ENCODE peak calls at places on chromosomes 11 and 22, in four cellular contexts. One of them, this sample, is unnamed.

GRCh38 chr22:20499769-20500168 is 4.2 kb upstream of the KLHL22 start:
- DNase-seq in Peyer's patch: no peak
- DNase-seq in fibroblast of the aortic adventitia: no peak
- DNase-seq in BE2C: no peak
- DNase-seq in this sample: no peak

GRCh38 chr22:43088979-43089717 is at the start of gene TTLL1:
- DNase-seq in Peyer's patch: peak
- DNase-seq in fibroblast of the aortic adventitia: peak
- DNase-seq in BE2C: peak
- DNase-seq in this sample: peak

GRCh38 chr11:118015385-118015841 is 29.2 kb downstream of the IL10RA start:
- DNase-seq in Peyer's patch: peak
- DNase-seq in fibroblast of the aortic adventitia: no peak
- DNase-seq in BE2C: no peak
- DNase-seq in this sample: no peak

GRCh38 chr11:3950996-3951662 is 95.7 kb downstream of the STIM1 start:
- DNase-seq in Peyer's patch: no peak
- DNase-seq in fibroblast of the aortic adventitia: peak
- DNase-seq in BE2C: no peak
- DNase-seq in this sample: peak

GRCh38 chr11:82692981-82693380 is 40.7 kb downstream of the FAM181B start:
- DNase-seq in Peyer's patch: no peak
- DNase-seq in fibroblast of the aortic adventitia: no peak
- DNase-seq in BE2C: no peak
- DNase-seq in this sample: no peak

GRCh38 chr11:91163619-91164451 is 941.0 kb upstream of the CHORDC1 start:
- DNase-seq in Peyer's patch: no peak
- DNase-seq in fibroblast of the aortic adventitia: peak
- DNase-seq in BE2C: peak
- DNase-seq in this sample: peak

GRCh38 chr22:22952531-22953295 is 65.1 kb downstream of the IGLL5 start:
- DNase-seq in Peyer's patch: no peak
- DNase-seq in fibroblast of the aortic adventitia: no peak
- DNase-seq in BE2C: no peak
- DNase-seq in this sample: no peak

GRCh38 chr11:279966-280761 is 2.0 kb downstream of the NLRP6 start:
- DNase-seq in Peyer's patch: peak
- DNase-seq in fibroblast of the aortic adventitia: no peak
- DNase-seq in BE2C: no peak
- DNase-seq in this sample: peak

GRCh38 chr11:122207921-122208764 is 92.1 kb upstream of the BLID start:
- DNase-seq in Peyer's patch: no peak
- DNase-seq in fibroblast of the aortic adventitia: peak
- DNase-seq in BE2C: no peak
- DNase-seq in this sample: peak

GRCh38 chr11:106468091-106468490 is 390.6 kb downstream of the AASDHPPT start:
- DNase-seq in Peyer's patch: no peak
- DNase-seq in fibroblast of the aortic adventitia: peak
- DNase-seq in BE2C: no peak
- DNase-seq in this sample: peak

GRCh38 chr11:112470355-112470754 is 209.7 kb upstream of the PLET1 start:
- DNase-seq in Peyer's patch: no peak
- DNase-seq in fibroblast of the aortic adventitia: no peak
- DNase-seq in BE2C: no peak
- DNase-seq in this sample: no peak

GRCh38 chr22:23538502-23538860 is 41.6 kb downstream of the IGLL1 start:
- DNase-seq in Peyer's patch: no peak
- DNase-seq in fibroblast of the aortic adventitia: no peak
- DNase-seq in BE2C: no peak
- DNase-seq in this sample: no peak

GRCh38 chr22:38266120-38266519 is 6.7 kb downstream of the TMEM184B start:
- DNase-seq in Peyer's patch: no peak
- DNase-seq in fibroblast of the aortic adventitia: peak
- DNase-seq in BE2C: no peak
- DNase-seq in this sample: no peak

GRCh38 chr22:35987487-35987886 is 41.1 kb downstream of the RBFOX2 start:
- DNase-seq in Peyer's patch: no peak
- DNase-seq in fibroblast of the aortic adventitia: no peak
- DNase-seq in BE2C: peak
- DNase-seq in this sample: peak

GRCh38 chr11:64659417-64660144 is 63.4 kb downstream of the NRXN2 start:
- DNase-seq in Peyer's patch: no peak
- DNase-seq in fibroblast of the aortic adventitia: peak
- DNase-seq in BE2C: no peak
- DNase-seq in this sample: peak

GRCh38 chr11:78140392-78141077 is 1.1 kb upstream of the ALG8 start:
- DNase-seq in Peyer's patch: no peak
- DNase-seq in fibroblast of the aortic adventitia: no peak
- DNase-seq in BE2C: no peak
- DNase-seq in this sample: no peak

GRCh38 chr11:33861366-33861765 is 30.5 kb downstream of the LMO2 start:
- DNase-seq in Peyer's patch: no peak
- DNase-seq in fibroblast of the aortic adventitia: no peak
- DNase-seq in BE2C: no peak
- DNase-seq in this sample: no peak

GRCh38 chr11:118939412-118939915 is 13.7 kb upstream of the BCL9L start:
- DNase-seq in Peyer's patch: no peak
- DNase-seq in fibroblast of the aortic adventitia: no peak
- DNase-seq in BE2C: no peak
- DNase-seq in this sample: no peak

GRCh38 chr11:94526645-94527438 is 14.6 kb downstream of the C11orf97 start:
- DNase-seq in Peyer's patch: no peak
- DNase-seq in fibroblast of the aortic adventitia: no peak
- DNase-seq in BE2C: no peak
- DNase-seq in this sample: no peak

GRCh38 chr22:30402036-30402759 is 5.4 kb downstream of the SEC14L2 start:
- DNase-seq in Peyer's patch: no peak
- DNase-seq in fibroblast of the aortic adventitia: no peak
- DNase-seq in BE2C: no peak
- DNase-seq in this sample: peak

GRCh38 chr11:65013130-65013691 is 749 bp upstream of the ARL2 start:
- DNase-seq in Peyer's patch: peak
- DNase-seq in fibroblast of the aortic adventitia: peak
- DNase-seq in BE2C: peak
- DNase-seq in this sample: peak

GRCh38 chr11:33463059-33463458 is 205.9 kb downstream of the HIPK3 start:
- DNase-seq in Peyer's patch: no peak
- DNase-seq in fibroblast of the aortic adventitia: peak
- DNase-seq in BE2C: no peak
- DNase-seq in this sample: peak

GRCh38 chr11:86151188-86152005 is 82.5 kb upstream of the PICALM start:
- DNase-seq in Peyer's patch: no peak
- DNase-seq in fibroblast of the aortic adventitia: peak
- DNase-seq in BE2C: no peak
- DNase-seq in this sample: no peak
- H3K4me3 ChIP-seq in Peyer's patch: no peak
- H3K4me3 ChIP-seq in fibroblast of the aortic adventitia: no peak
- H3K4me3 ChIP-seq in BE2C: no peak
- H3K4me3 ChIP-seq in this sample: no peak

DNA sequence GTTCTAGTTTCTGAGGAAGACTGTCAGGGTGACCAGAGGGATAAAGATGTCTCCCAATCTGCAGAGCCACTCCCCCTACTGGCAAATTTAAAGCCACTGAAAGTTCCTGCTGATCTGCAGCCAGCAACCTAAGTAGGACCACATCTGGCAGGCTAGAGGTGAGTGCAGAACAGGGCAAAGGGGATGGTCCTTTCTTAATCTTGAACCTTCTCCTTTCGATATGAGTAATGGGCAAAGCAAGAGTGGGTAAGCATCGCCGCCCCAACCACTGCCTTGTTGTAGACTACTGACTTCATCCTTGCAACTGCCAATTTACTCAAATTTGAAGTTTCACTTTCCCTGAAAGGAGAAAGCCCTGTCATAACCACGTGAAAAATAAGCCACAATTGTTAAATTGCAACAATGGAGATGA is 30.7 kb downstream of the SCUBE2 start:
- DNase-seq in Peyer's patch: no peak
- DNase-seq in fibroblast of the aortic adventitia: no peak
- DNase-seq in BE2C: no peak
- DNase-seq in this sample: no peak
- TF ChIP-seq CTCF in Peyer's patch: no peak
- TF ChIP-seq CTCF in fibroblast of the aortic adventitia: no peak
- TF ChIP-seq CTCF in BE2C: peak
- TF ChIP-seq CTCF in this sample: peak

GRCh38 chr11:11498195-11498594 is 123.6 kb downstream of the GALNT18 start:
- DNase-seq in Peyer's patch: no peak
- DNase-seq in fibroblast of the aortic adventitia: no peak
- DNase-seq in BE2C: no peak
- DNase-seq in this sample: no peak
- H3K4me3 ChIP-seq in Peyer's patch: no peak
- H3K4me3 ChIP-seq in fibroblast of the aortic adventitia: no peak
- H3K4me3 ChIP-seq in BE2C: no peak
- H3K4me3 ChIP-seq in this sample: no peak

GRCh38 chr11:75432911-75433321 is at the start of gene KLHL35:
- DNase-seq in Peyer's patch: no peak
- DNase-seq in fibroblast of the aortic adventitia: no peak
- DNase-seq in BE2C: no peak
- DNase-seq in this sample: no peak

GRCh38 chr11:75430692-75431532 is 2.1 kb downstream of the KLHL35 start:
- DNase-seq in Peyer's patch: no peak
- DNase-seq in fibroblast of the aortic adventitia: no peak
- DNase-seq in BE2C: no peak
- DNase-seq in this sample: no peak

GRCh38 chr11:75429902-75430691 is 2.9 kb downstream of the KLHL35 start:
- DNase-seq in Peyer's patch: no peak
- DNase-seq in fibroblast of the aortic adventitia: peak
- DNase-seq in BE2C: peak
- DNase-seq in this sample: peak

GRCh38 chr11:75433443-75433842 is 440 bp upstream of the KLHL35 start:
- DNase-seq in Peyer's patch: no peak
- DNase-seq in fibroblast of the aortic adventitia: no peak
- DNase-seq in BE2C: no peak
- DNase-seq in this sample: no peak

GRCh38 chr11:75431533-75432525 is 1.2 kb downstream of the KLHL35 start:
- DNase-seq in Peyer's patch: no peak
- DNase-seq in fibroblast of the aortic adventitia: no peak
- DNase-seq in BE2C: no peak
- DNase-seq in this sample: no peak
- TF ChIP-seq CTCF in Peyer's patch: no peak
- TF ChIP-seq CTCF in fibroblast of the aortic adventitia: no peak
- TF ChIP-seq CTCF in BE2C: no peak
- TF ChIP-seq CTCF in this sample: no peak

GRCh38 chr11:114015117-114015516 is 40.2 kb downstream of the HTR3A start:
- DNase-seq in Peyer's patch: no peak
- DNase-seq in fibroblast of the aortic adventitia: no peak
- DNase-seq in BE2C: no peak
- DNase-seq in this sample: no peak
- H3K4me3 ChIP-seq in Peyer's patch: no peak
- H3K4me3 ChIP-seq in fibroblast of the aortic adventitia: no peak
- H3K4me3 ChIP-seq in BE2C: no peak
- H3K4me3 ChIP-seq in this sample: no peak

This sample was measured in fibroblast of pulmonary artery.